ENCODE peak calls at places on chromosomes 7 and 10, in nine cellular contexts. M is NCI-H1092; A is activated CD8-positive, alpha-beta T cell treated with anti-CD3 and anti-CD28 coated beads for 36 hours; E is fibroblast of lung; R is mesendoderm; G is T-helper 2 cell; L is fibroblast of the aortic adventitia; Z is MM.1S; U is HEK293T. W is an unnamed sample.

GRCh38 chr10:69959911-69960310 is 92.7 kb upstream of the MACROH2A2 start:
- DNase-seq in M (no peak), A (no peak), E (no peak), R (no peak), G (no peak), L (no peak), Z (no peak), U (no peak), W (no peak)

GRCh38 chr7:130996841-130997231 is 262.8 kb upstream of the KLF14 start:
- DNase-seq in M (peak; percentile 25), A (peak; percentile 69), E (no peak), R (no peak), G (no peak), L (peak; percentile 58), Z (no peak), U (no peak), W (no peak)

GRCh38 chr10:98415710-98416077 is 712 bp upstream of the PYROXD2 start:
- DNase-seq in M (no peak), A (no peak), E (no peak), R (no peak), G (no peak), L (peak; percentile 37), Z (no peak), U (no peak), W (no peak)

GRCh38 chr10:68578945-68579344 is 18.8 kb downstream of the TET1 start:
- DNase-seq in M (no peak), A (no peak), E (peak; percentile 66), R (no peak), G (no peak), L (peak; percentile 76), Z (no peak), U (no peak), W (no peak)

GRCh38 chr10:128437786-128438350 is 311.6 kb upstream of the MKI67 start:
- DNase-seq in M (no peak), A (no peak), E (no peak), R (no peak), G (no peak), L (no peak), Z (no peak), U (no peak), W (no peak)

GRCh38 chr10:52750629-52751028 is 22.0 kb downstream of the MBL2 start:
- DNase-seq in M (no peak), A (no peak), E (no peak), R (no peak), G (no peak), L (no peak), Z (no peak), U (no peak), W (no peak)

GRCh38 chr7:3042861-3043489 is 692 bp downstream of the CARD11 start:
- DNase-seq in M (no peak), A (peak; percentile 88), E (no peak), R (peak; percentile 65), G (peak; percentile 51), L (no peak), Z (peak; percentile 80), U (no peak), W (no peak)

GRCh38 chr7:30888783-30889182 is 22.9 kb upstream of the AQP1 start:
- DNase-seq in M (no peak), A (no peak), E (peak; percentile 83), R (peak; percentile 65), G (no peak), L (peak; percentile 87), Z (no peak), U (no peak), W (no peak)

GRCh38 chr10:70735161-70735560 is 50.0 kb downstream of the TBATA start:
- DNase-seq in M (no peak), A (no peak), E (no peak), R (no peak), G (no peak), L (no peak), Z (no peak), U (no peak), W (no peak)

GRCh38 chr7:64887756-64888508 is 15.1 kb upstream of the ZNF273 start:
- DNase-seq in M (no peak), A (peak; percentile 75), E (no peak), R (peak; percentile 84), G (peak; percentile 19), L (no peak), Z (no peak), U (no peak), W (no peak)

GRCh38 chr10:125592897-125593296 is 90.1 kb downstream of the TEX36 start:
- DNase-seq in M (no peak), A (no peak), E (no peak), R (peak; percentile 11), G (no peak), L (no peak), Z (no peak), U (no peak), W (no peak)

GRCh38 chr10:103575416-103576075 is 82.0 kb downstream of the NEURL1 start:
- DNase-seq in M (peak; percentile 77), A (no peak), E (no peak), R (no peak), G (no peak), L (no peak), Z (no peak), U (no peak), W (no peak)

W was measured in iPS DF 6.9.